ENCODE peak calls at places on chromosomes 6 and 20, in four cellular contexts. One of them, this sample, is unnamed.
A peak's percentile ranks its signal among the peaks of the same experiment; 100 is the strongest.

GRCh38 chr6:73515204-73516101 is 5.4 kb downstream of the EEF1A1 start:
- DNase-seq in prostate gland: peak; percentile 65
- DNase-seq in adrenal gland: peak; percentile 51
- DNase-seq in foreskin fibroblast: peak; percentile 66
- DNase-seq in this sample: peak; percentile 66

GRCh38 chr6:110137924-110138887 is 41.3 kb downstream of the WASF1 start:
- DNase-seq in foreskin fibroblast: no peak
- DNase-seq in adrenal gland: no peak
- DNase-seq in prostate gland: no peak
- DNase-seq in this sample: no peak

GRCh38 chr6:97630592-97630991 is 347.6 kb upstream of the MMS22L start:
- DNase-seq in adrenal gland: no peak
- DNase-seq in prostate gland: no peak
- DNase-seq in foreskin fibroblast: no peak
- DNase-seq in this sample: no peak

GRCh38 chr6:167517546-167517945 is 192.7 kb downstream of the TTLL2 start:
- DNase-seq in adrenal gland: no peak
- DNase-seq in prostate gland: no peak
- DNase-seq in foreskin fibroblast: no peak
- DNase-seq in this sample: no peak

GRCh38 chr6:15026832-15027231 is 219.0 kb upstream of the JARID2 start:
- DNase-seq in prostate gland: peak; percentile 65
- DNase-seq in adrenal gland: no peak
- DNase-seq in foreskin fibroblast: no peak
- DNase-seq in this sample: no peak

GRCh38 chr6:114157848-114158247 is 185.0 kb downstream of the HS3ST5 start:
- DNase-seq in adrenal gland: no peak
- DNase-seq in foreskin fibroblast: no peak
- DNase-seq in prostate gland: no peak
- DNase-seq in this sample: no peak

GRCh38 chr6:134235937-134236751 is 81.8 kb downstream of the SGK1 start:
- DNase-seq in adrenal gland: no peak
- DNase-seq in prostate gland: no peak
- DNase-seq in foreskin fibroblast: peak; percentile 62
- DNase-seq in this sample: no peak

GRCh38 chr20:33561981-33562601 is 72.2 kb downstream of the CBFA2T2 start:
- DNase-seq in adrenal gland: peak; percentile 70
- DNase-seq in foreskin fibroblast: peak; percentile 95
- DNase-seq in prostate gland: peak; percentile 91
- DNase-seq in this sample: peak; percentile 76

GRCh38 chr6:3165631-3166534 is 8.5 kb upstream of the TUBB2A start:
- DNase-seq in adrenal gland: no peak
- DNase-seq in prostate gland: no peak
- DNase-seq in foreskin fibroblast: no peak
- DNase-seq in this sample: no peak

GRCh38 chr20:16419138-16419715 is 154.0 kb downstream of the KIF16B start:
- DNase-seq in foreskin fibroblast: no peak
- DNase-seq in adrenal gland: no peak
- DNase-seq in prostate gland: no peak
- DNase-seq in this sample: no peak

GRCh38 chr6:166258854-166259276 is 49.3 kb downstream of the PRR18 start:
- DNase-seq in prostate gland: no peak
- DNase-seq in adrenal gland: peak; percentile 52
- DNase-seq in foreskin fibroblast: no peak
- DNase-seq in this sample: no peak

GRCh38 chr6:148200302-148200701 is 142.3 kb upstream of the SASH1 start:
- DNase-seq in foreskin fibroblast: no peak
- DNase-seq in adrenal gland: peak; percentile 17
- DNase-seq in prostate gland: no peak
- DNase-seq in this sample: no peak

DNA sequence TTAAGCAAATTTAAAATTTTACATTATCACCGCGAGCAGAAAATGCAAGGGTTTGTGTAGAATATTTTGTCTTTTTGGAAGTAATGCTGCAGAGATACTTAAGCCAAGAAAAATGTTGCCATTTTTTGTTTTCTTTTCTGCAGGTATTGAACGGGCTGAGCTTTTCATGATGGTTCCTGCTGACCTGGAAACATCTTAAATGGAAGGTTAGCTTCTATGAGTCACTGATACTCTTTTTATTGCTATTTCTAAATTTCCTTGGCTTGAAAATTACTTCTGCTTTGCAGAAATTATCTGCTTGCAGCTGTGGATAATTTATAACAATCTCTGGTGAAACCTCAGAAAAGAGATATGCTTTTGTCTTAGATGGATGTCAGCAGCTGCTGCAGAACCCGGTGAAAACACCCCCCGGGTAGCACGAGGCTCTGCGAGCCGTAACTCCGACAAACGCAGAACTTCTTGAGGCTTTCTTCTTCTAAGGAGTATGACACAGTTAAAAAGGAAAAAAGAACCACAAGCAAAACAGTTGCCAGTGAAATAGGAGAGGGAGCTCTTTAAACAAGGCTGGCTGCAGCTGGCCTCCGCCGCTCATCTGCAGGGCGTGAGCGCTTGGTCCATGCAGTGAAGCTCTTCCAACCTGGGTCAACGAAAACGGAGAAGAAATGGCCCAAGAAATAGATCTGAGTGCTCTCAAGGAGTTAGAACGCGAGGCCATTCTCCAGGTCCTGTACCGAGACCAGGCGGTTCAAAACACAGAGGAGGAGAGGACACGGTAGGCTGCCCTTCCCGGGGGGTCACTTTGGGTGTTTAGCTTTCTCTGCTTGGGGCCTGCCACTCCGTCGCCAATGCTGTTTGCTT is 13.0 kb downstream of the SYTL3 start:
- DNase-seq in adrenal gland: no peak
- DNase-seq in foreskin fibroblast: no peak
- DNase-seq in prostate gland: no peak
- DNase-seq in this sample: peak; percentile 61
- H3K4me3 ChIP-seq in adrenal gland: no peak overlapping the region
- H3K4me3 ChIP-seq in foreskin fibroblast: peak overlapping the region; percentile 16
- H3K4me3 ChIP-seq in prostate gland: peak overlapping the region; percentile 22
- H3K4me3 ChIP-seq in this sample: no peak overlapping the region

GRCh38 chr6:98828210-98828798 is 6.1 kb upstream of the POU3F2 start:
- DNase-seq in adrenal gland: no peak
- DNase-seq in foreskin fibroblast: no peak
- DNase-seq in prostate gland: no peak
- DNase-seq in this sample: no peak
- H3K4me3 ChIP-seq in adrenal gland: no peak overlapping the region
- H3K4me3 ChIP-seq in foreskin fibroblast: no peak overlapping the region
- H3K4me3 ChIP-seq in prostate gland: no peak overlapping the region
- H3K4me3 ChIP-seq in this sample: no peak overlapping the region

DNA sequence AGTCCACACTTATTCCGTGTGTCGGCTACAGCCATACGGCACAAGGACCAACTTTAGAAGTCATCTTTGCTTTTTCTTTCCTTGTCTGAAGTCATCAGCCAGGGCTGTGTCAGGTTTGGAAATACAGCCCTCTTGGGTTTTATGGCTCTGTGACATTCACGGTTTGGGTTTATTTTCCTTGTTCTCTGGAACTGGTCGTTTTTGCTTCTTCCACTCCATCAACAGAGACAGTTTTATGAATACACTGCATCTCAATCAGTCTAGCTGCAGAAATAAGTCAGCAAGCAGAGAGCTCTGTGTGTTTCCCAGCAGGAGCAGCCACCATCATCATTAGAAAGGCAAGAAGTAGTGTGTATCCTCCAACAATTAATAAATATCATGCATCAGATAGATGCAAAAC is 132.5 kb downstream of the TBC1D7 start:
- DNase-seq in prostate gland: no peak
- DNase-seq in foreskin fibroblast: no peak
- DNase-seq in adrenal gland: no peak
- DNase-seq in this sample: no peak
- H3K4me3 ChIP-seq in prostate gland: no peak overlapping the region
- H3K4me3 ChIP-seq in foreskin fibroblast: no peak overlapping the region
- H3K4me3 ChIP-seq in adrenal gland: no peak overlapping the region
- H3K4me3 ChIP-seq in this sample: no peak overlapping the region

DNA sequence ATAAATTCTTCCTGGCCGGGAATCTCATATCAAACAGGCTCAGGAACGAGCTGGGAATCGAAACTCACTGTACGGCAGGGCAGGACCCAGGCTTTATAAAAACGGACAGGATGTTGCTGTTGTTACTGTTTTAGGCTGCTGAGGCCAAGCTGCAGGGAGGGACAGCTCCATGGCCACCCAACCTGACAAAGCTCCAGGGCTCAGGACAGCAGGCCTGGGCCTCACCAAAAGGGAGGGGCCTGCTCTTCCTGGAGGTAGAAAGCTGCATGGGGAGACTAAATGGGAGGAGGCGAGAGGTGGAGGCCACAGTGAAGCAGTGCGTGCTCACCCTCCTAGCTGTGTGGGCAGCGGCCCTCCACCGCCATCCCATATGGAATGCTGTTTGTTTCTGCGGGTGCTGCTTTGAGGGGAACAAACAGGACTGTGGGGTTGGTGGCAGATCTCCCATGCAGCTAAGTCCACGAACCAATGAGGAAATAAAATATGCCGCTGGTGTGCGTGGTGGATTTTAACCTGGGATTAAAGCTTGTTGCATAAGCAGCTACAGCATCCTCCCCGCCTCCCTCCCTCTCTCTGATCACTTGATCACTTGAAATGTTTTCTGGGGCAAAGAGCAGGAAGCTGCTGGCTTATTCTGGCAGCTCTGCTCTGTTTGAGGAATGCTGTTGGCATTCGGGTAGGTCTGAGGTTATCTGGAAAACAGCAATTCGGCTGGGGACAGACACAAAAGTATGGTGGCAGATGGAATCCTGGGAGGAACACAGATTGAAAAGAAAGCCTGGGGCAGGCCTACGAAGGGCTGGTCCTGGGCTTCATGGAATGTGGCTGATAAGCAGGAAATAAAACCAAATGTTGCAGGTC is 2.4 kb upstream of the ZMYND8 start:
- DNase-seq in foreskin fibroblast: peak; percentile 95
- DNase-seq in adrenal gland: peak; percentile 93
- DNase-seq in prostate gland: peak; percentile 95
- DNase-seq in this sample: peak; percentile 96
- H3K4me3 ChIP-seq in foreskin fibroblast: peak overlapping the region; percentile 18
- H3K4me3 ChIP-seq in adrenal gland: no peak overlapping the region
- H3K4me3 ChIP-seq in prostate gland: no peak overlapping the region
- H3K4me3 ChIP-seq in this sample: peak overlapping the region; percentile 4

DNA sequence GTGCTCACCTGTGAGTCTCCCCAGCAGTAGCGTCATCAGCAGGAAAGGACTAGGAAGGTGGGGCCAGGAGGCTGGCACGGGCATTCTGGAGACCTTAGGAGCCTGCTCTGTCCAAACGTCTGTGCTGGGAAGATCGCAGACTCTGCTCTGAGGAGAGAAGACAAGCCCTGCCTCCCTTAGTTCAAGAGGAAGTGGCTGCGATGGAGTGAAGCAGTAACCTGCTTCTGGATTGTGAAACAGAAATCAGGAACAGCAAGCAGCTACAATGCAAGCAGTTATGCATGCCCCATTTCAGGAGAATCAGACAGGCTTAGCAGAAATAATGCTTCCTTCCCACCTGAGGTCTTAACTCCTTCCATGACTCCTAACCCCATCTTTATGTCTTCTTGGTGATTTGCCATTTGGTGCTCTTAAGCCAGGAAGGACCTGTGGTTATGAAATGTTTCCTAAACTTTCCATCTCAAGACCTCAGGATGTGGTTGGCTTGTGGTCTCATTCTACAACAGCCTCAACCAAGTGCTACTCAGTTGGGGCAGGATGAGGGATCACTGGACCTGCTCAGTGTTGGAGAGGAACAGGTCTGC is at the start of gene SIRPB1:
- DNase-seq in adrenal gland: peak; percentile 29
- DNase-seq in prostate gland: no peak
- DNase-seq in foreskin fibroblast: no peak
- DNase-seq in this sample: no peak
- H3K4me3 ChIP-seq in adrenal gland: no peak within 1 kb of the TSS
- H3K4me3 ChIP-seq in prostate gland: no peak within 1 kb of the TSS
- H3K4me3 ChIP-seq in foreskin fibroblast: no peak within 1 kb of the TSS
- H3K4me3 ChIP-seq in this sample: no peak within 1 kb of the TSS

GRCh38 chr6:31114970-31115849 is 610 bp downstream of the PSORS1C1 start:
- DNase-seq in prostate gland: peak; percentile 43
- DNase-seq in foreskin fibroblast: peak; percentile 58
- DNase-seq in adrenal gland: no peak
- DNase-seq in this sample: no peak
- H3K4me3 ChIP-seq in prostate gland: no peak overlapping the region
- H3K4me3 ChIP-seq in foreskin fibroblast: peak overlapping the region; percentile 52
- H3K4me3 ChIP-seq in adrenal gland: no peak overlapping the region
- H3K4me3 ChIP-seq in this sample: no peak overlapping the region

GRCh38 chr6:128131566-128131965 is 230.7 kb upstream of the THEMIS start:
- DNase-seq in adrenal gland: no peak
- DNase-seq in foreskin fibroblast: no peak
- DNase-seq in prostate gland: no peak
- DNase-seq in this sample: no peak

GRCh38 chr6:128131036-128131435 is 230.2 kb upstream of the THEMIS start:
- DNase-seq in adrenal gland: no peak
- DNase-seq in foreskin fibroblast: no peak
- DNase-seq in prostate gland: no peak
- DNase-seq in this sample: no peak

GRCh38 chr6:128138694-128139093 is 237.8 kb upstream of the THEMIS start:
- DNase-seq in prostate gland: no peak
- DNase-seq in adrenal gland: no peak
- DNase-seq in foreskin fibroblast: no peak
- DNase-seq in this sample: no peak

GRCh38 chr6:128139519-128139918 is 238.7 kb upstream of the THEMIS start:
- DNase-seq in prostate gland: no peak
- DNase-seq in foreskin fibroblast: peak; percentile 5
- DNase-seq in adrenal gland: no peak
- DNase-seq in this sample: no peak

DNA sequence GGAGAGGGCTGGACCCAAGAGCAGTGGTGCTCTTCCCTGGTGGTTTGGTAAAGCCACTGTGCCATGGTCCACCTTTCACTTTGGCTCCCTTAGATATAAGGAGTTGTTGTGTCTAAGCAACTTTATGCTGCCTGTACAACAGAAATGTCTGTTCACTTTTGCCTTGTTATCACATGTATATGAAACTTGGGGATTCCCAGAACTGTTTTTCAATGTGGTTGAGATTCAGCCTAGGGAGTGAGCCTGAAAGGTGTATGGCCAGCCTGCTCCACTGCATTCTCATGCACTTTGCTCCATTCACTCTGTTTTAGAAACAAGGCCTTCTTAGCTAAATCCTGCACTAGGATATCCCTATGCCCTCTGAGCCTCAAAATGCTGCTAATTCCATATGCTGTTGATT is 234.5 kb upstream of the THEMIS start:
- DNase-seq in adrenal gland: no peak
- DNase-seq in foreskin fibroblast: no peak
- DNase-seq in prostate gland: no peak
- DNase-seq in this sample: no peak
- H3K4me3 ChIP-seq in adrenal gland: no peak overlapping the region
- H3K4me3 ChIP-seq in foreskin fibroblast: no peak overlapping the region
- H3K4me3 ChIP-seq in prostate gland: no peak overlapping the region
- H3K4me3 ChIP-seq in this sample: no peak overlapping the region

This sample was measured in AG09309.